ENCODE peak calls at places on chromosome 7, in nine cellular contexts. V is fibroblast of mammary gland; P is cardiac septum; F is caudate nucleus; Z is HFF-Myc; O is G401; I is aorta; R is stimulated activated CD8-positive, alpha-beta memory T cell treated with anti-CD3 and anti-CD28 coated beads, Interleukin-2, amount 100 ng/mL, for 48 hours; U is GM10248. N is an unnamed sample.

GRCh38 chr7:12706900-12707536 is 19.6 kb downstream of the ARL4A start:
- DNase-seq in V (peak), P (no peak), F (no peak), Z (no peak), O (no peak), I (no peak), R (no peak), U (no peak), N (no peak)

GRCh38 chr7:49852619-49853462 is 79.4 kb downstream of the VWC2 start:
- DNase-seq in V (peak), P (no peak), F (peak), Z (peak), O (peak), I (no peak), R (no peak), U (peak), N (no peak)

GRCh38 chr7:7761340-7761973 is 43.0 kb upstream of the RPA3 start:
- DNase-seq in V (peak), P (no peak), F (no peak), Z (peak), O (peak), I (no peak), R (no peak), U (no peak), N (no peak)

GRCh38 chr7:37942934-37943610 is 22.6 kb downstream of the EPDR1 start:
- DNase-seq in V (peak), P (peak), F (no peak), Z (no peak), O (peak), I (peak), R (no peak), U (peak), N (peak)

GRCh38 chr7:107999814-108000560 is 3.0 kb downstream of the LAMB1 start:
- DNase-seq in V (peak), P (no peak), F (no peak), Z (no peak), O (peak), I (no peak), R (no peak), U (no peak), N (no peak)

GRCh38 chr7:51451751-51452465 is 135.3 kb upstream of the COBL start:
- DNase-seq in V (no peak), P (no peak), F (no peak), Z (no peak), O (no peak), I (no peak), R (no peak), U (no peak), N (no peak)

GRCh38 chr7:155803418-155804376 is 8.6 kb downstream of the SHH start:
- DNase-seq in V (no peak), P (no peak), F (no peak), Z (no peak), O (no peak), I (peak), R (no peak), U (no peak), N (peak)

GRCh38 chr7:2710256-2710655 is 22.3 kb downstream of the AMZ1 start:
- DNase-seq in V (no peak), P (no peak), F (no peak), Z (no peak), O (no peak), I (no peak), R (peak), U (peak), N (peak)

GRCh38 chr7:148262721-148263229 is 327.8 kb upstream of the C7orf33 start:
- DNase-seq in V (peak), P (peak), F (peak), Z (peak), O (peak), I (peak), R (peak), U (peak), N (peak)

GRCh38 chr7:29306276-29307036 is 111.9 kb downstream of the CHN2 start:
- DNase-seq in V (no peak), P (no peak), F (no peak), Z (no peak), O (no peak), I (no peak), R (no peak), U (no peak), N (no peak)

GRCh38 chr7:27548304-27548703 is 114.4 kb downstream of the HIBADH start:
- DNase-seq in V (no peak), P (no peak), F (no peak), Z (no peak), O (no peak), I (no peak), R (no peak), U (no peak), N (no peak)

GRCh38 chr7:80821781-80822180 is 97.1 kb downstream of the SEMA3C start:
- DNase-seq in V (no peak), P (no peak), F (no peak), Z (no peak), O (no peak), I (no peak), R (no peak), U (no peak), N (no peak)

GRCh38 chr7:39535064-39535463 is 31.1 kb upstream of the YAE1 start:
- DNase-seq in V (no peak), P (no peak), F (no peak), Z (no peak), O (no peak), I (no peak), R (no peak), U (no peak), N (no peak)

GRCh38 chr7:6226194-6226799 is 46.1 kb downstream of the CYTH3 start:
- DNase-seq in V (peak), P (no peak), F (no peak), Z (peak), O (no peak), I (no peak), R (no peak), U (no peak), N (no peak)

GRCh38 chr7:22147113-22147512 is 201.4 kb upstream of the CDCA7L start:
- DNase-seq in V (peak), P (no peak), F (no peak), Z (no peak), O (no peak), I (no peak), R (no peak), U (peak), N (no peak)

GRCh38 chr7:42274052-42274451 is 37.0 kb upstream of the GLI3 start:
- DNase-seq in V (peak), P (no peak), F (no peak), Z (no peak), O (no peak), I (no peak), R (no peak), U (no peak), N (no peak)

GRCh38 chr7:55250313-55250712 is 114.8 kb upstream of the LANCL2 start:
- DNase-seq in V (peak), P (no peak), F (no peak), Z (no peak), O (no peak), I (no peak), R (no peak), U (no peak), N (no peak)

GRCh38 chr7:48087349-48087748 is 1.7 kb upstream of the UPP1 start:
- DNase-seq in V (peak), P (no peak), F (no peak), Z (no peak), O (no peak), I (no peak), R (no peak), U (no peak), N (no peak)

GRCh38 chr7:1646391-1646790 is 23.7 kb upstream of the ELFN1 start:
- DNase-seq in V (no peak), P (no peak), F (no peak), Z (no peak), O (no peak), I (no peak), R (no peak), U (no peak), N (no peak)

GRCh38 chr7:33040803-33041516 is 21.6 kb downstream of the NT5C3A start:
- DNase-seq in V (peak), P (no peak), F (no peak), Z (no peak), O (no peak), I (no peak), R (no peak), U (peak), N (no peak)

GRCh38 chr7:1124816-1125602 is 35.0 kb downstream of the ZFAND2A start:
- DNase-seq in V (peak), P (peak), F (no peak), Z (no peak), O (peak), I (peak), R (no peak), U (no peak), N (peak)

GRCh38 chr7:69898189-69898588 is 299.9 kb downstream of the AUTS2 start:
- DNase-seq in V (no peak), P (no peak), F (no peak), Z (no peak), O (no peak), I (no peak), R (no peak), U (peak), N (no peak)

GRCh38 chr7:137886266-137886665 is 39.5 kb upstream of the DGKI start:
- DNase-seq in V (no peak), P (no peak), F (no peak), Z (no peak), O (no peak), I (no peak), R (no peak), U (no peak), N (no peak)

GRCh38 chr7:101950450-101951119 is 133.2 kb downstream of the CUX1 start:
- DNase-seq in V (peak), P (no peak), F (no peak), Z (no peak), O (no peak), I (no peak), R (no peak), U (no peak), N (no peak)

GRCh38 chr7:38681882-38682281 is 50.7 kb upstream of the AMPH start:
- DNase-seq in V (peak), P (no peak), F (no peak), Z (no peak), O (peak), I (no peak), R (no peak), U (no peak), N (no peak)

GRCh38 chr7:12685550-12685949 is 1.9 kb upstream of the ARL4A start:
- DNase-seq in V (peak), P (no peak), F (no peak), Z (no peak), O (peak), I (no peak), R (no peak), U (no peak), N (no peak)

GRCh38 chr7:52749880-52750279 is 285.6 kb upstream of the POM121L12 start:
- DNase-seq in V (no peak), P (no peak), F (no peak), Z (no peak), O (no peak), I (no peak), R (no peak), U (no peak), N (no peak)

GRCh38 chr7:74400420-74401136 is 53.1 kb upstream of the GTF2IRD1 start:
- DNase-seq in V (no peak), P (no peak), F (no peak), Z (no peak), O (no peak), I (no peak), R (no peak), U (no peak), N (no peak)

GRCh38 chr7:38291650-38292049 is 18.2 kb upstream of the TARP start:
- DNase-seq in V (no peak), P (no peak), F (no peak), Z (no peak), O (no peak), I (no peak), R (no peak), U (no peak), N (no peak)

GRCh38 chr7:46569117-46569433 is 648.0 kb upstream of the IGFBP3 start:
- DNase-seq in V (no peak), P (no peak), F (no peak), Z (no peak), O (no peak), I (no peak), R (no peak), U (no peak), N (no peak)

GRCh38 chr7:102912742-102913141 is at the start of gene LRRC17:
- DNase-seq in V (peak), P (no peak), F (no peak), Z (peak), O (no peak), I (no peak), R (no peak), U (no peak), N (no peak)

GRCh38 chr7:47945261-47946015 is 2.8 kb downstream of the PKD1L1 start:
- DNase-seq in V (peak), P (no peak), F (peak), Z (no peak), O (peak), I (peak), R (peak), U (peak), N (peak)

GRCh38 chr7:2723138-2723850 is 35.3 kb downstream of the AMZ1 start:
- DNase-seq in V (no peak), P (peak), F (no peak), Z (no peak), O (no peak), I (peak), R (no peak), U (no peak), N (peak)

GRCh38 chr7:1586827-1587705 is 17.2 kb upstream of the PSMG3 start:
- DNase-seq in V (no peak), P (no peak), F (no peak), Z (no peak), O (no peak), I (no peak), R (no peak), U (no peak), N (no peak)

GRCh38 chr7:537911-538634 is 18.4 kb upstream of the PDGFA start:
- DNase-seq in V (peak), P (peak), F (no peak), Z (peak), O (no peak), I (peak), R (no peak), U (no peak), N (peak)

GRCh38 chr7:135206887-135207738 is 4.2 kb downstream of the WDR91 start:
- DNase-seq in V (no peak), P (no peak), F (no peak), Z (no peak), O (peak), I (no peak), R (no peak), U (peak), N (no peak)

GRCh38 chr7:1675036-1675671 is 5.1 kb downstream of the ELFN1 start:
- DNase-seq in V (no peak), P (peak), F (no peak), Z (no peak), O (no peak), I (peak), R (no peak), U (peak), N (no peak)

GRCh38 chr7:36663481-36663880 is 60.8 kb downstream of the AOAH start:
- DNase-seq in V (no peak), P (no peak), F (no peak), Z (no peak), O (no peak), I (no peak), R (no peak), U (no peak), N (no peak)

GRCh38 chr7:50336909-50337703 is 32.6 kb downstream of the IKZF1 start:
- DNase-seq in V (no peak), P (no peak), F (no peak), Z (no peak), O (no peak), I (no peak), R (no peak), U (no peak), N (no peak)

N was measured in spleen.